ENCODE peak calls at places on chromosomes 13 and 19, in five cellular contexts. M, Z, L, P and I are unnamed samples.

GRCh38 chr13:30049692-30050091 is 199.3 kb upstream of the UBL3 start:
- DNase-seq in Z (no peak), P (no peak), L (no peak), M (no peak), I (no peak)

GRCh38 chr19:13834308-13834790 is 39.1 kb downstream of the ZSWIM4 start:
- DNase-seq in P (no peak), Z (peak), L (no peak), M (no peak), I (no peak)

GRCh38 chr13:112522578-112522977 is 65.4 kb downstream of the TUBGCP3 start:
- DNase-seq in Z (no peak), M (no peak), P (no peak), L (no peak), I (no peak)

GRCh38 chr19:4063369-4064072 is 3.2 kb downstream of the ZBTB7A start:
- DNase-seq in L (no peak), P (no peak), Z (no peak), M (no peak), I (no peak)

GRCh38 chr13:36282818-36283432 is 14.7 kb downstream of the CCDC169 start:
- DNase-seq in P (no peak), L (no peak), Z (no peak), M (no peak), I (no peak)

GRCh38 chr19:55158848-55159793 is 1.6 kb upstream of the TNNI3 start:
- DNase-seq in M (no peak), Z (no peak), P (peak), L (no peak), I (no peak)

GRCh38 chr19:28402701-28403290 is 810.2 kb downstream of the UQCRFS1 start:
- DNase-seq in M (no peak), Z (no peak), L (no peak), P (no peak), I (no peak)

GRCh38 chr19:5799247-5800241 is 5.3 kb upstream of the NRTN start:
- DNase-seq in Z (no peak), M (no peak), L (no peak), P (no peak), I (no peak)

GRCh38 chr13:113767366-113767765 is 8.3 kb downstream of the TMEM255B start:
- DNase-seq in P (no peak), Z (no peak), L (no peak), M (no peak), I (no peak)

GRCh38 chr13:36531746-36532486 is 99.6 kb downstream of the CCNA1 start:
- DNase-seq in M (no peak), Z (no peak), L (peak), P (no peak), I (no peak)

GRCh38 chr19:28468701-28469459 is 744.1 kb downstream of the UQCRFS1 start:
- DNase-seq in P (peak), L (no peak), M (no peak), Z (peak), I (no peak)

GRCh38 chr19:19382118-19382517 is 23.4 kb upstream of the GATAD2A start:
- DNase-seq in P (no peak), M (no peak), Z (no peak), L (no peak), I (no peak)

GRCh38 chr13:110014719-110015118 is 228.3 kb upstream of the IRS2 start:
- DNase-seq in L (no peak), Z (no peak), P (no peak), M (no peak), I (no peak)

GRCh38 chr13:21240586-21240985 is 64.1 kb downstream of the MRPL57 start:
- DNase-seq in Z (no peak), P (no peak), L (no peak), M (peak), I (no peak)

GRCh38 chr19:46951236-46951986 is 68.2 kb upstream of the NPAS1 start:
- DNase-seq in P (peak), L (no peak), Z (no peak), M (no peak), I (no peak)

GRCh38 chr13:72255908-72256307 is 388.9 kb upstream of the DACH1 start:
- DNase-seq in M (no peak), L (no peak), P (peak), Z (no peak), I (peak)

GRCh38 chr13:23965346-23965745 is 68.0 kb upstream of the C1QTNF9B start:
- DNase-seq in P (no peak), M (no peak), Z (no peak), L (no peak), I (no peak)

GRCh38 chr13:23610966-23611486 is 40.8 kb downstream of the TNFRSF19 start:
- DNase-seq in M (no peak), L (no peak), P (no peak), Z (no peak), I (no peak)

GRCh38 chr13:65470781-65471180 is 1759.4 kb downstream of the PCDH9 start:
- DNase-seq in L (no peak), M (peak), Z (no peak), P (no peak), I (no peak)

GRCh38 chr19:44925114-44925891 is 10.9 kb downstream of the APOC1 start:
- DNase-seq in Z (no peak), M (no peak), P (no peak), L (peak), I (no peak)

GRCh38 chr13:50708461-50708860 is 135.0 kb downstream of the DLEU7 start:
- DNase-seq in P (no peak), L (no peak), Z (no peak), M (no peak), I (no peak)

GRCh38 chr13:50713849-50714248 is 129.6 kb downstream of the DLEU7 start:
- DNase-seq in L (no peak), P (no peak), Z (peak), M (peak), I (no peak)

GRCh38 chr13:50712882-50713281 is 130.6 kb downstream of the DLEU7 start:
- DNase-seq in Z (no peak), P (no peak), L (no peak), M (no peak), I (no peak)

GRCh38 chr13:50712469-50712868 is 131.0 kb downstream of the DLEU7 start:
- DNase-seq in Z (no peak), L (no peak), P (no peak), M (no peak), I (no peak)

DNA sequence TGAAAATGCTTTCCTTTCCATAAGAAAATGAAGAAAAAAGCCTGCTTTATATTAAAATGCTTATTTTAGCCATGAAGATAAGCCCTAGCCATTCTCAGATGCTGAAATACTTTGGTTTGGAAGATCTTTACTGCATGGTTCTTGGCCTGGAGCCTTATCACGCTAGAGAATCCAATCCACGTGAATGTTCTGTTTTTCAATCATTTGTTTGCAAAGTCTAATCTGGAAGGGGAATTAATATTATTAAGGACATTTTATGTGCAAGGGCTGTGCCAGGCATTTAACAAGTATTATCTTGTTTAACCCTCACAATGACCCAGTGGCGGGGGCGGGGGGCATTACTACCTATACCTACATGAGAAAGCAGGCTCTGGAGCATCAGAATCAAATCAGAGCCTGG is 132.0 kb downstream of the DLEU7 start:
- DNase-seq in Z (no peak), M (no peak), P (no peak), L (no peak), I (no peak)
- TF ChIP-seq CTCF in Z (no peak), M (no peak), P (no peak), L (no peak), I (no peak)

DNA sequence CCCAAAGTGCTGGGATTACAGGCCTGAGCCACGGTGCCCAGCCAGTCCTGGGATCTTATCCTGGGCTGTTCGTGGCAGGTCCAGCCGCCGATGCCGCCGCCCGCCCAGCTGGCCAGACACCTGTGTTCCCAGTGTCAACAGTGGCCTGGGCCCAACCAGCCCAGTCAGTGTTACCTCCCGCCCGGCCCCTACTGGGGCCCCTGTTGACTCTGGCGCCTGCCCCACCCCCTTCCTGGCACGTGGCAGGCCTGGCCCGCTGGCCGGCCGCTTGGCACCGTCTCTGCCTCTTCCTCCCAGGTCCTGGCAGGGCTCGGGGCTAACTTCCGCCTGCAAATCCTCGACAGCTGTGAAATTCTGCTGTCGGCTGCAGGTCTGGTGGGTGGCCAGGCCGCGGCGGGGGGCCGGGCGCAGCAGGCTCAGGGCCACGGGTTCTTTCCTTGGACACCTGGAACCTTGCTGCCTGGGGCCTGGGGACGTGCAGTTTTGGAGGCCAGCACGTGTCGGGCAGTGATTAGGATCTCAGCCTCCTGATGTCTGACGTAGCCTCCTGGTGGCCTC is 9.1 kb downstream of the ARID3A start:
- DNase-seq in M (no peak), Z (no peak), L (peak), P (peak), I (no peak)
- TF ChIP-seq CTCF in M (no peak), Z (no peak), L (no peak), P (no peak), I (no peak)

GRCh38 chr19:10106100-10106936 is at the start of gene PPAN:
- DNase-seq in P (peak), M (peak), Z (peak), L (peak), I (peak)
- TF ChIP-seq CTCF in P (no peak), M (no peak), Z (no peak), L (no peak), I (no peak)

GRCh38 chr19:16627928-16628182 is 149 bp downstream of the MED26 start:
- DNase-seq in P (no peak), Z (no peak), M (no peak), L (no peak), I (no peak)

GRCh38 chr19:16626796-16627193 is 1.2 kb downstream of the MED26 start:
- DNase-seq in M (no peak), L (no peak), P (no peak), Z (no peak), I (no peak)

GRCh38 chr19:16627194-16627927 is 643 bp downstream of the MED26 start:
- DNase-seq in M (no peak), P (no peak), L (no peak), Z (peak), I (peak)

GRCh38 chr19:16628984-16629691 is 1.1 kb upstream of the MED26 start:
- DNase-seq in L (no peak), P (no peak), Z (no peak), M (no peak), I (no peak)

GRCh38 chr19:16628183-16628983 is at the start of gene MED26:
- DNase-seq in M (peak), L (peak), P (peak), Z (peak), I (peak)
- TF ChIP-seq CTCF in M (peak), L (no peak), P (no peak), Z (no peak), I (no peak)

GRCh38 chr13:52738719-52739467 is 727 bp downstream of the CNMD start:
- DNase-seq in P (no peak), M (no peak), L (no peak), Z (peak), I (peak)
- TF ChIP-seq CTCF in P (no peak), M (peak), L (no peak), Z (peak), I (peak)

GRCh38 chr13:81540777-81541176 is 1199.9 kb upstream of the SPRY2 start:
- DNase-seq in M (no peak), Z (no peak), L (no peak), P (no peak), I (no peak)
- TF ChIP-seq CTCF in M (no peak), Z (no peak), L (no peak), P (no peak), I (peak)

DNA sequence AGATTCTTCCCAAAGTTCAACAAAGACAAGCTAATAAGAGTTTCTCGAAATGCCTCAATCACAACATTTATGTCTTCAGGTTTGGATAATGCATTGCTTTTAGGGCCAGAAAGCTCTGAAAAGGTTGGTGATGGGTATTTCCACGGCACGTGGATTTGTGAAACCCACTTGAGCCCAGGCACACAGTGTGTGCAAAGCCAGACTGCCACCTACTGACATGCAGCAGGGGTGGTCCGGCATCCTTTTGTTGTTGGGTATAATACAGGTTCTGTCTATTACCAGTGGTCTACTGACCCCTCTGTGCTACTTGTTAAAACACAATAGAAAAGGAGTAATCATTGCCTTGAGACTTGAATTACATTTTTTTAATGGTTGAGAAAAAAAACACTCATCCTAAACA is 225.6 kb downstream of the RAP2A start:
- DNase-seq in P (no peak), M (no peak), Z (no peak), L (no peak), I (peak)
- TF ChIP-seq CTCF in P (no peak), M (peak), Z (no peak), L (no peak), I (no peak)

GRCh38 chr13:99605417-99606321 is 104.4 kb downstream of the TM9SF2 start:
- DNase-seq in L (peak), M (no peak), Z (peak), P (peak), I (peak)
- TF ChIP-seq CTCF in L (no peak), M (peak), Z (no peak), P (no peak), I (no peak)